ENCODE peak calls at places on chromosomes 4 and X, in four cellular contexts. Y is Caco-2, M is WERI-Rb-1, Q is ascending aorta. H is an unnamed sample.

GRCh38 chr4:6742989-6743388 is 27.0 kb downstream of the BLOC1S4 start:
- DNase-seq in Q (no peak), Y (no peak), M (no peak), H (no peak)

GRCh38 chr4:81220269-81220668 is 5.2 kb upstream of the PRKG2 start:
- DNase-seq in Y (no peak), M (no peak), Q (no peak), H (no peak)

GRCh38 chr4:59759082-59759825 is 1440.9 kb upstream of the ADGRL3 start:
- DNase-seq in Y (no peak), Q (no peak), M (no peak), H (no peak)

GRCh38 chr4:22246816-22247215 is 269.1 kb downstream of the ADGRA3 start:
- DNase-seq in Y (no peak), Q (no peak), M (no peak), H (no peak)

GRCh38 chr4:184145596-184145995 is 72.1 kb downstream of the ENPP6 start:
- DNase-seq in M (no peak), Y (no peak), Q (no peak), H (no peak)

GRCh38 chrX:19846995-19847790 is 40.2 kb downstream of the SH3KBP1 start:
- DNase-seq in Y (peak; percentile 47), M (no peak), Q (no peak), H (no peak)

GRCh38 chr4:107666134-107666533 is 53.9 kb downstream of the PAPSS1 start:
- DNase-seq in Y (no peak), M (no peak), Q (no peak), H (no peak)

GRCh38 chr4:145876531-145877180 is 62.0 kb downstream of the ZNF827 start:
- DNase-seq in M (no peak), Y (no peak), Q (no peak), H (no peak)

GRCh38 chrX:119617511-119618164 is 11.4 kb upstream of the NKRF start:
- DNase-seq in Y (no peak), Q (no peak), M (no peak), H (no peak)

GRCh38 chr4:153486281-153487151 is 20.4 kb downstream of the TMEM131L start:
- DNase-seq in Y (peak; percentile 71), Q (peak; percentile 79), M (no peak), H (no peak)

GRCh38 chr4:7417639-7418038 is 17.1 kb downstream of the PSAPL1 start:
- DNase-seq in M (peak; percentile 3), Y (peak; percentile 21), Q (peak; percentile 33), H (no peak)

GRCh38 chr4:143046454-143046853 is 138.3 kb upstream of the USP38 start:
- DNase-seq in M (no peak), Y (no peak), Q (no peak), H (no peak)

GRCh38 chrX:40484408-40485091 is 96.2 kb upstream of the ATP6AP2 start:
- DNase-seq in Y (no peak), Q (no peak), M (no peak), H (no peak)

GRCh38 chrX:134622056-134622812 is 36.0 kb downstream of the PLAC1 start:
- DNase-seq in Q (no peak), M (no peak), Y (no peak), H (peak; percentile 62)

GRCh38 chr4:81635747-81636146 is 164.0 kb upstream of the RASGEF1B start:
- DNase-seq in Y (peak; percentile 55), M (no peak), Q (peak; percentile 62), H (no peak)

GRCh38 chrX:9443327-9443726 is 21.5 kb upstream of the TBL1X start:
- DNase-seq in Q (no peak), Y (no peak), M (no peak), H (no peak)

GRCh38 chr4:38069271-38069760 is 109.1 kb downstream of the PTTG2 start:
- DNase-seq in M (no peak), Y (peak; percentile 50), Q (no peak), H (no peak)

GRCh38 chr4:7813674-7814073 is 126.0 kb downstream of the AFAP1 start:
- DNase-seq in Q (no peak), M (no peak), Y (no peak), H (no peak)

GRCh38 chr4:24042094-24042493 is 152.2 kb upstream of the PPARGC1A start:
- DNase-seq in M (no peak), Q (no peak), Y (no peak), H (no peak)

GRCh38 chrX:724256-724655 is 93.7 kb downstream of the SHOX start:
- DNase-seq in Q (peak; percentile 13), M (no peak), Y (no peak), H (no peak)

GRCh38 chr4:121034010-121034409 is 38.3 kb downstream of the NDNF start:
- DNase-seq in Y (no peak), M (no peak), Q (no peak), H (no peak)

GRCh38 chrX:21047034-21047455 is 327.2 kb upstream of the CNKSR2 start:
- DNase-seq in Y (no peak), M (no peak), Q (no peak), H (peak; percentile 38)

GRCh38 chrX:52558140-52558539 is 41.3 kb upstream of the XAGE1B start:
- DNase-seq in M (no peak), Y (no peak), Q (no peak), H (no peak)

GRCh38 chr4:105894570-105895323 is 524 bp upstream of the NPNT start:
- DNase-seq in Y (peak; percentile 64), M (peak; percentile 78), Q (no peak), H (no peak)
- H3K27me3 ChIP-seq in Y (no peaks in the 10 kb centered on the region), M (no peaks in the 10 kb centered on the region), Q (no peaks in the 10 kb centered on the region), H (peaks cover 71% of the 10 kb centered on the region)

GRCh38 chr4:165874799-165875371 is 1.8 kb downstream of the TLL1 start:
- DNase-seq in M (peak; percentile 46), Y (peak; percentile 39), Q (no peak), H (no peak)
- H3K27me3 ChIP-seq in M (peaks cover 38% of the 10 kb centered on the region), Y (no peaks in the 10 kb centered on the region), Q (no peaks in the 10 kb centered on the region), H (peaks cover 57% of the 10 kb centered on the region)

GRCh38 chrX:136041254-136041812 is 56.1 kb downstream of the SLC9A6 start:
- DNase-seq in Y (no peak), M (no peak), Q (no peak), H (no peak)
- H3K27me3 ChIP-seq in Y (no peaks in the 10 kb centered on the region), M (peaks cover 4% of the 10 kb centered on the region), Q (no peaks in the 10 kb centered on the region), H (no peaks in the 10 kb centered on the region)

DNA sequence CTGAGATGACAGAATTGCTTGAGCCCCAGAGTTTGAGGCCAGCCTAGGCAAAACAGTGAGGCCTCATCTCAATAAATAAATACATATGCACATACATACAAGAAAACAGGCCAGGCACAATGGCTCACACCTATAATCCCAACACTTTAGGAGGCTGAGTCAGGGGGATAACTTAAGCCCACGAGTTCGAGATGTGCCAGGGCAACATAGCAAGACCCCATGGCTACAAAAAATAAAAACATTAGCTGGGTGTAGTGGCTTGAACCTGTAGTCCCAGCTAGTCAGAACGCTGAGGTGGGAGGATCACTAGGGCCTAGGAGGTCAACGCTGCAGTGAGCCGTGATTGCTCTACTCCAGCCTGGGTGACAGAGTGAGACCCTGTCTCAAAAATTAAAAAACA is 51.6 kb upstream of the NEUROG2 start:
- DNase-seq in M (no peak), Q (no peak), Y (no peak), H (no peak)
- H3K27me3 ChIP-seq in M (no peaks in the 10 kb centered on the region), Q (no peaks in the 10 kb centered on the region), Y (no peaks in the 10 kb centered on the region), H (no peaks in the 10 kb centered on the region)